ENCODE peak calls at places on chromosomes 13 and 19, in five cellular contexts. B is transverse colon, W is ovary, Y is upper lobe of left lung, R is uterus. A is an unnamed sample.

GRCh38 chr13:27120811-27121210 is 50.8 kb downstream of the USP12 start:
- DNase-seq in B (no peak), W (no peak), Y (no peak), R (no peak), A (no peak)

GRCh38 chr13:97356592-97356991 is 77.4 kb upstream of the RAP2A start:
- DNase-seq in B (no peak), W (no peak), Y (no peak), R (no peak), A (no peak)

GRCh38 chr19:28882818-28883217 is 330.1 kb downstream of the UQCRFS1 start:
- DNase-seq in B (no peak), W (no peak), Y (no peak), R (no peak), A (no peak)

GRCh38 chr19:4803736-4804695 is 12.5 kb downstream of the FEM1A start:
- DNase-seq in B (peak), W (peak), Y (peak), R (no peak), A (peak)

GRCh38 chr19:383922-384800 is 24.8 kb downstream of the C2CD4C start:
- DNase-seq in B (no peak), W (no peak), Y (peak), R (no peak), A (no peak)

GRCh38 chr13:39676315-39676876 is 20.9 kb downstream of the COG6 start:
- DNase-seq in B (no peak), W (no peak), Y (no peak), R (peak), A (no peak)

GRCh38 chr13:20182231-20182846 is 10.4 kb downstream of the GJB2 start:
- DNase-seq in B (no peak), W (no peak), Y (peak), R (no peak), A (no peak)

GRCh38 chr19:13859361-13859880 is 17.5 kb upstream of the NANOS3 start:
- DNase-seq in B (no peak), W (no peak), Y (no peak), R (no peak), A (no peak)

GRCh38 chr13:102580552-102581169 is 16.1 kb upstream of the TPP2 start:
- DNase-seq in B (no peak), W (no peak), Y (no peak), R (peak), A (no peak)

GRCh38 chr13:39266426-39266825 is 228.2 kb downstream of the NHLRC3 start:
- DNase-seq in B (no peak), W (no peak), Y (no peak), R (no peak), A (no peak)

GRCh38 chr19:9597027-9597426 is 12.7 kb upstream of the ZNF121 start:
- DNase-seq in B (no peak), W (no peak), Y (no peak), R (no peak), A (no peak)

GRCh38 chr19:16836115-16836905 is 7.1 kb downstream of the SIN3B start:
- DNase-seq in B (peak), W (no peak), Y (peak), R (peak), A (no peak)

GRCh38 chr13:90800082-90800746 is 547.3 kb upstream of the MIR17HG start:
- DNase-seq in B (peak), W (peak), Y (peak), R (no peak), A (peak)

GRCh38 chr13:114097893-114098688 is 34.3 kb downstream of the RASA3 start:
- DNase-seq in B (peak), W (peak), Y (peak), R (peak), A (no peak)

GRCh38 chr13:33079960-33080359 is 63.7 kb downstream of the KL start:
- DNase-seq in B (no peak), W (no peak), Y (no peak), R (no peak), A (no peak)

GRCh38 chr13:92838786-92839185 is 387.8 kb upstream of the GPC6 start:
- DNase-seq in B (no peak), W (no peak), Y (no peak), R (no peak), A (no peak)

GRCh38 chr13:27622102-27622820 is 569 bp downstream of the POLR1D start:
- DNase-seq in B (peak), W (no peak), Y (no peak), R (no peak), A (no peak)

GRCh38 chr19:1812426-1813196 is 535 bp upstream of the ATP8B3 start:
- DNase-seq in B (peak), W (peak), Y (peak), R (peak), A (peak)

GRCh38 chr19:6047741-6048231 is 62.5 kb downstream of the RFX2 start:
- DNase-seq in B (no peak), W (no peak), Y (no peak), R (no peak), A (no peak)

GRCh38 chr19:42613666-42614065 is 18.9 kb upstream of the CEACAM8 start:
- DNase-seq in B (no peak), W (no peak), Y (no peak), R (no peak), A (no peak)

GRCh38 chr13:112032186-112032835 is 34.6 kb upstream of the SOX1 start:
- DNase-seq in B (no peak), W (no peak), Y (no peak), R (no peak), A (no peak)

GRCh38 chr19:42066075-42066754 is 3.8 kb downstream of the GRIK5 start:
- DNase-seq in B (no peak), W (no peak), Y (no peak), R (no peak), A (no peak)

GRCh38 chr13:40439928-40440327 is 226.5 kb downstream of the FOXO1 start:
- DNase-seq in B (no peak), W (peak), Y (no peak), R (peak), A (peak)

GRCh38 chr13:73765651-73766384 is 368.4 kb downstream of the KLF12 start:
- DNase-seq in B (peak), W (peak), Y (peak), R (peak), A (peak)

GRCh38 chr13:34842466-34842865 is 99.6 kb upstream of the NBEA start:
- DNase-seq in B (no peak), W (no peak), Y (no peak), R (no peak), A (no peak)

GRCh38 chr13:35979378-35979911 is 151.7 kb downstream of the DCLK1 start:
- DNase-seq in B (peak), W (peak), Y (peak), R (peak), A (peak)

GRCh38 chr13:99600318-99600717 is 99.0 kb downstream of the TM9SF2 start:
- DNase-seq in B (no peak), W (no peak), Y (no peak), R (no peak), A (no peak)

GRCh38 chr13:107551521-107551920 is 663.8 kb downstream of the LIG4 start:
- DNase-seq in B (no peak), W (no peak), Y (no peak), R (no peak), A (no peak)

GRCh38 chr13:40798380-40798779 is 9.0 kb downstream of the SLC25A15 start:
- DNase-seq in B (no peak), W (no peak), Y (peak), R (no peak), A (no peak)

GRCh38 chr13:112220925-112221324 is 154.0 kb downstream of the SOX1 start:
- DNase-seq in B (no peak), W (no peak), Y (no peak), R (no peak), A (no peak)

GRCh38 chr19:45104658-45105384 is 11.8 kb downstream of the PPP1R37 start:
- DNase-seq in B (no peak), W (no peak), Y (no peak), R (no peak), A (no peak)

GRCh38 chr13:100673831-100674362 is 698 bp downstream of the TMTC4 start:
- DNase-seq in B (peak), W (peak), Y (peak), R (peak), A (peak)

GRCh38 chr19:3463039-3463958 is 17.0 kb downstream of the SMIM24 start:
- DNase-seq in B (no peak), W (peak), Y (no peak), R (no peak), A (peak)

GRCh38 chr19:3465552-3465951 is 14.8 kb downstream of the SMIM24 start:
- DNase-seq in B (no peak), W (no peak), Y (no peak), R (no peak), A (no peak)

GRCh38 chr19:3466630-3467029 is 13.7 kb downstream of the SMIM24 start:
- DNase-seq in B (no peak), W (no peak), Y (no peak), R (no peak), A (no peak)

GRCh38 chr19:3464797-3465235 is 15.5 kb downstream of the SMIM24 start:
- DNase-seq in B (no peak), W (no peak), Y (no peak), R (no peak), A (peak)

GRCh38 chr19:3463959-3464796 is 16.1 kb downstream of the SMIM24 start:
- DNase-seq in B (no peak), W (no peak), Y (no peak), R (no peak), A (no peak)
- H3K4me3 ChIP-seq in B (no peak), W (no peak), Y (no peak), R (no peak), A (no peak)

GRCh38 chr19:55270172-55270942 is 9.6 kb downstream of the HSPBP1 start:
- DNase-seq in B (no peak), W (no peak), Y (no peak), R (no peak), A (no peak)
- TF ChIP-seq POLR2A in B (no peak), W (no peak), Y (no peak), R (no peak), A (no peak)

GRCh38 chr19:12788682-12789097 is 2.6 kb upstream of the JUNB start:
- DNase-seq in B (peak), W (peak), Y (peak), R (peak), A (peak)

GRCh38 chr19:12789098-12789903 is 2.0 kb upstream of the JUNB start:
- DNase-seq in B (no peak), W (no peak), Y (no peak), R (peak), A (no peak)

GRCh38 chr19:12786950-12787349 is 4.3 kb upstream of the JUNB start:
- DNase-seq in B (no peak), W (no peak), Y (no peak), R (no peak), A (peak)

GRCh38 chr19:12787458-12787857 is 3.8 kb upstream of the JUNB start:
- DNase-seq in B (no peak), W (no peak), Y (no peak), R (no peak), A (no peak)

DNA sequence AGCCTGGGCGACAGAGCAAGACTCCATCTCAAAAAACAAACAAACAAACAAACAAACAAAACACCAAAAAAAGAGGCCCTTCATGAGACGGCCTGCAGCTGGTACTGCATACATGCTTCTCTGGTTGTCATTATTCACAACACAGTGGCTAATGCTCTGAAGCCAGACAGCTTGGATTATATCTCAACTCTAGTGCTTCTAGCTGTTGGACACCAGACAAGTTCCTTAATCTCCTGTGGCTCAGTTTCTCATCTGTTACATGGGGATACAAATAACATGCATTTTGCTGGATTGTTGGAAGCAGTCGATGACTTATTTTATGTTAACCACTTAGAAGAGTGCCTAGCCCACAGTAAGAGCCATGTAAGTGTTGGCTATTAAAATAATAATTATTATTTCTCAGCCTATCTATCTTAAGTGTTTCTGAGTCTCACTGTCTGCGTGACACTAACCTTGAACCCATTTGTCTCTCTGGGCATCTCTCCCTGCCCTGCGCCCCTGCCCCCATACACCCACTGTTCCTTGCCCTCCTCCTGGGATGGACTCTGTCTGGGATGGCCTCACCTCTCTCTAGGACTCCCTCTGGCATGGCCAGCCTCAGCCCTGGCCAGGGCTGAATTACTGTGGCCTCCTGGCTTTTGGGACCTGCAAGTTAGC is 3.1 kb upstream of the JUNB start:
- DNase-seq in B (no peak), W (no peak), Y (no peak), R (no peak), A (no peak)
- H3K4me3 ChIP-seq in B (peak), W (no peak), Y (peak), R (peak), A (peak)

GRCh38 chr19:49869484-49870308 is 2.3 kb upstream of the PNKP start:
- DNase-seq in B (peak), W (peak), Y (peak), R (peak), A (peak)

GRCh38 chr19:49864890-49865289 is 2.5 kb downstream of the PNKP start:
- DNase-seq in B (no peak), W (no peak), Y (no peak), R (no peak), A (no peak)

GRCh38 chr19:49863935-49864320 is 3.4 kb downstream of the PNKP start:
- DNase-seq in B (no peak), W (no peak), Y (no peak), R (no peak), A (no peak)

GRCh38 chr19:49869009-49869483 is 1.7 kb upstream of the PNKP start:
- DNase-seq in B (no peak), W (no peak), Y (no peak), R (no peak), A (no peak)

GRCh38 chr19:49866933-49867782 is at the start of gene PNKP:
- DNase-seq in B (peak), W (peak), Y (peak), R (peak), A (peak)
- TF ChIP-seq POLR2A in B (peak), W (peak), Y (peak), R (peak), A (peak)

GRCh38 chr13:49300716-49301589 is 53.2 kb downstream of the CDADC1 start:
- DNase-seq in B (peak), W (no peak), Y (peak), R (peak), A (no peak)
- H3K4me3 ChIP-seq in B (peak), W (peak), Y (peak), R (peak), A (peak)

GRCh38 chr19:23539499-23539898 is 144.2 kb upstream of the ZNF91 start:
- DNase-seq in B (no peak), W (no peak), Y (no peak), R (no peak), A (no peak)
- TF ChIP-seq POLR2A in B (no peak), W (no peak), Y (no peak), R (no peak), A (no peak)

A was measured in gastrocnemius medialis.